ENCODE peak calls at places on chromosomes 4 and X, in five cellular contexts. B is lower lobe of right lung, E is astrocyte of the cerebellum, C is progenitor cell of endocrine pancreas, H is WTC11. G is an unnamed sample.

GRCh38 chr4:121599049-121599448 is 97.7 kb downstream of the ANXA5 start:
- DNase-seq in B (no peak), E (no peak), C (no peak), H (no peak), G (no peak)

GRCh38 chr4:74838746-74839370 is 44.5 kb upstream of the BTC start:
- DNase-seq in B (no peak), E (no peak), C (no peak), H (no peak), G (no peak)

GRCh38 chrX:44314259-44314734 is 29.2 kb downstream of the EFHC2 start:
- DNase-seq in B (peak; percentile 40), E (no peak), C (no peak), H (peak; percentile 10), G (no peak)

GRCh38 chr4:25905371-25905770 is 8.6 kb upstream of the SMIM20 start:
- DNase-seq in B (no peak), E (no peak), C (no peak), H (no peak), G (no peak)

GRCh38 chrX:30309139-30309571 is at the start of gene NR0B1:
- DNase-seq in B (no peak), E (no peak), C (no peak), H (peak; percentile 14), G (no peak)

GRCh38 chrX:115521717-115522116 is 39.3 kb upstream of the PLS3 start:
- DNase-seq in B (no peak), E (no peak), C (no peak), H (no peak), G (no peak)

GRCh38 chrX:68098431-68098830 is 334.9 kb downstream of the OPHN1 start:
- DNase-seq in B (no peak), E (no peak), C (no peak), H (no peak), G (no peak)

GRCh38 chrX:153887385-153887784 is 1.4 kb upstream of the L1CAM start:
- DNase-seq in B (no peak), E (no peak), C (no peak), H (no peak), G (no peak)

GRCh38 chrX:74133156-74133796 is 170.7 kb upstream of the ZCCHC13 start:
- DNase-seq in B (no peak), E (peak; percentile 63), C (no peak), H (no peak), G (no peak)

GRCh38 chr4:100742045-100742444 is 224.2 kb upstream of the EMCN start:
- DNase-seq in B (no peak), E (peak; percentile 9), C (no peak), H (no peak), G (no peak)

GRCh38 chr4:78644744-78645330 is 93.3 kb downstream of the ANXA3 start:
- DNase-seq in B (no peak), E (peak; percentile 61), C (no peak), H (peak; percentile 43), G (no peak)

GRCh38 chr4:40992472-40993298 is 221.7 kb downstream of the APBB2 start:
- DNase-seq in B (no peak), E (no peak), C (no peak), H (no peak), G (no peak)

GRCh38 chr4:154854362-154854761 is 73.3 kb downstream of the RBM46 start:
- DNase-seq in B (no peak), E (no peak), C (no peak), H (no peak), G (no peak)

GRCh38 chr4:184649971-184650855 is 675 bp downstream of the PRIMPOL start:
- DNase-seq in B (no peak), E (no peak), C (no peak), H (no peak), G (no peak)

GRCh38 chrX:133852837-133853236 is 132.6 kb downstream of the GPC3 start:
- DNase-seq in B (no peak), E (no peak), C (no peak), H (no peak), G (no peak)
- TF ChIP-seq CTCF in B (no peak), E (no peak), C (peak; percentile 24), H (no peak), G (peak; percentile 38)

GRCh38 chr4:1604706-1605205 is 79.4 kb downstream of the FAM53A start:
- DNase-seq in B (peak; percentile 48), E (no peak), C (no peak), H (no peak), G (no peak)
- TF ChIP-seq CTCF in B (no peak), E (no peak), C (no peak), H (no peak), G (no peak)

DNA sequence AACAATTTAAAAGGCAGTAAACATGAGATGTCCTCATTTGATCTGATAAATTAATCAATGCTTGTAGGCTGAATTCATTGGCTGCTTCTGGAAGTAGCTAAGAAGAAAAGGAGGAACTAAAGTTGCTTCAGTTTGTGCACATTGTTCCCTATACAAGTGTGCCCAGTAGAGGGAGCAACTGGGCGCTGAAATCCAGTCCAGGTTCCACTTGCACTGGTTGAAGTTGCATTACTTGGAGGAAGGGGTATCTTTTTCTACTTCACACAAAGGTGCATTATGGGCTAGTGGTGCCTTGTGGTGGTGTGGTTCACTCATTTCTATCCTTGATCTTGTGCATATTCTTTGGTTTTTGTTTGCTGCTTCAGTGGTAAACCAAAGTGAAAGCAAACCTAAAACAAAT is 67.9 kb upstream of the SOX3 start:
- DNase-seq in B (no peak), E (peak; percentile 2), C (peak; percentile 34), H (peak; percentile 54), G (no peak)
- TF ChIP-seq CTCF in B (peak; percentile 52), E (peak; percentile 70), C (peak; percentile 80), H (peak; percentile 21), G (peak; percentile 67)

GRCh38 chrX:25034889-25035288 is 19.1 kb upstream of the ARX start:
- DNase-seq in B (no peak), E (no peak), C (no peak), H (no peak), G (no peak)
- TF ChIP-seq CTCF in B (no peak), E (peak; percentile 42), C (peak; percentile 47), H (no peak), G (peak; percentile 25)

GRCh38 chr4:15811703-15812325 is 33.7 kb downstream of the CD38 start:
- DNase-seq in B (no peak), E (no peak), C (no peak), H (no peak), G (no peak)

GRCh38 chr4:15809473-15809872 is 31.3 kb downstream of the CD38 start:
- DNase-seq in B (no peak), E (no peak), C (no peak), H (no peak), G (no peak)

GRCh38 chr4:15809058-15809457 is 30.9 kb downstream of the CD38 start:
- DNase-seq in B (no peak), E (no peak), C (no peak), H (no peak), G (no peak)

GRCh38 chr4:15805583-15806517 is 27.7 kb downstream of the CD38 start:
- DNase-seq in B (no peak), E (peak; percentile 64), C (no peak), H (peak; percentile 28), G (no peak)
- TF ChIP-seq CTCF in B (peak; percentile 72), E (peak; percentile 77), C (peak; percentile 84), H (peak; percentile 53), G (peak; percentile 82)